ENCODE peak calls at places on chromosomes 13 and 19, in six cellular contexts. B is heart left ventricle, A is GM23338, C is left ventricle myocardium inferior, V is brain microvascular endothelial cell, Z is NCI-H1436. J is an unnamed sample.

GRCh38 chr19:18737954-18738351 is 53.2 kb downstream of the COMP start:
- DNase-seq in B (no peak), A (no peak), C (no peak), V (no peak), Z (no peak), J (no peak)

GRCh38 chr13:113996081-113996911 is 22.4 kb upstream of the C13orf46 start:
- DNase-seq in B (no peak), A (no peak), C (no peak), V (no peak), Z (no peak), J (no peak)

GRCh38 chr13:47484564-47484963 is 516.5 kb downstream of the SUCLA2 start:
- DNase-seq in B (no peak), A (no peak), C (no peak), V (peak), Z (no peak), J (no peak)

GRCh38 chr19:50362656-50363424 is 2.6 kb downstream of the NAPSA start:
- DNase-seq in B (no peak), A (no peak), C (no peak), V (no peak), Z (no peak), J (no peak)

GRCh38 chr13:64675256-64675892 is 2554.8 kb downstream of the PCDH9 start:
- DNase-seq in B (no peak), A (no peak), C (no peak), V (peak), Z (no peak), J (no peak)

GRCh38 chr13:98910501-98910951 is 67.3 kb downstream of the DOCK9 start:
- DNase-seq in B (peak), A (no peak), C (no peak), V (peak), Z (no peak), J (no peak)

GRCh38 chr13:110525328-110526319 is 35.9 kb downstream of the RAB20 start:
- DNase-seq in B (peak), A (no peak), C (no peak), V (no peak), Z (peak), J (no peak)

GRCh38 chr19:40741527-40742390 is 8.5 kb downstream of the ACTMAP start:
- DNase-seq in B (no peak), A (peak), C (no peak), V (no peak), Z (no peak), J (no peak)

GRCh38 chr13:26019241-26019640 is 32.6 kb downstream of the SHISA2 start:
- DNase-seq in B (no peak), A (no peak), C (no peak), V (no peak), Z (no peak), J (no peak)

GRCh38 chr19:18742324-18742723 is 48.8 kb downstream of the COMP start:
- DNase-seq in B (no peak), A (no peak), C (no peak), V (no peak), Z (no peak), J (no peak)

GRCh38 chr19:14116918-14117578 is 514 bp downstream of the PRKACA start:
- DNase-seq in B (peak), A (peak), C (peak), V (no peak), Z (no peak), J (no peak)

GRCh38 chr19:47032171-47032811 is 12.7 kb downstream of the NPAS1 start:
- DNase-seq in B (no peak), A (peak), C (no peak), V (no peak), Z (peak), J (no peak)

GRCh38 chr13:21039097-21039800 is 22.1 kb downstream of the LATS2 start:
- DNase-seq in B (no peak), A (no peak), C (no peak), V (no peak), Z (no peak), J (no peak)

GRCh38 chr13:50905256-50905655 is 4.3 kb upstream of the RNASEH2B start:
- DNase-seq in B (no peak), A (no peak), C (no peak), V (no peak), Z (no peak), J (no peak)

GRCh38 chr13:28451482-28452217 is 43.3 kb downstream of the FLT1 start:
- DNase-seq in B (no peak), A (peak), C (no peak), V (no peak), Z (no peak), J (no peak)

GRCh38 chr13:52356327-52356726 is 49.6 kb downstream of the THSD1 start:
- DNase-seq in B (no peak), A (no peak), C (no peak), V (peak), Z (no peak), J (no peak)

GRCh38 chr19:50147462-50148423 is 15.3 kb downstream of the IZUMO2 start:
- DNase-seq in B (peak), A (peak), C (peak), V (peak), Z (peak), J (peak)

GRCh38 chr19:54231077-54231931 is 8.5 kb upstream of the LILRB3 start:
- DNase-seq in B (peak), A (peak), C (peak), V (peak), Z (peak), J (peak)

GRCh38 chr13:92734068-92734467 is 492.5 kb upstream of the GPC6 start:
- DNase-seq in B (no peak), A (no peak), C (no peak), V (no peak), Z (no peak), J (no peak)

GRCh38 chr19:51047031-51047335 is 12.2 kb upstream of the KLK12 start:
- DNase-seq in B (no peak), A (no peak), C (no peak), V (no peak), Z (no peak), J (no peak)

GRCh38 chr19:45767410-45767880 is 1.6 kb downstream of the SIX5 start:
- DNase-seq in B (peak), A (peak), C (peak), V (peak), Z (no peak), J (no peak)